ENCODE peak calls at places on chromosomes 11 and 22, in ten cellular contexts. K, J, U, H, T, G, P, E, O and D are unnamed samples.

GRCh38 chr11:102849319-102849718 is 5.9 kb upstream of the MMP3 start:
- DNase-seq in K (no peak), J (no peak), U (no peak), H (no peak), T (peak; percentile 45), G (no peak), P (no peak), E (no peak), O (no peak), D (no peak)

GRCh38 chr11:100151944-100152343 is 535.1 kb upstream of the ARHGAP42 start:
- DNase-seq in K (no peak), J (peak; percentile 25), U (no peak), H (no peak), T (no peak), G (no peak), P (no peak), E (no peak), O (no peak), D (no peak)

GRCh38 chr11:45383229-45383628 is 97.1 kb upstream of the SYT13 start:
- DNase-seq in K (no peak), J (peak; percentile 27), U (no peak), H (no peak), T (no peak), G (no peak), P (no peak), E (no peak), O (no peak), D (no peak)

GRCh38 chr11:63536669-63537292 is at the start of gene PLAAT4:
- DNase-seq in K (no peak), J (peak; percentile 53), U (no peak), H (peak; percentile 63), T (peak; percentile 58), G (no peak), P (no peak), E (peak; percentile 28), O (no peak), D (no peak)

GRCh38 chr11:132101861-132102260 is 731.4 kb downstream of the NTM start:
- DNase-seq in K (no peak), J (no peak), U (no peak), H (no peak), T (peak; percentile 70), G (no peak), P (no peak), E (no peak), O (no peak), D (no peak)

GRCh38 chr11:77381749-77382693 is 80.5 kb upstream of the GDPD4 start:
- DNase-seq in K (no peak), J (no peak), U (no peak), H (no peak), T (peak; percentile 79), G (no peak), P (no peak), E (no peak), O (no peak), D (no peak)

GRCh38 chr22:46454910-46455269 is 82.5 kb downstream of the CELSR1 start:
- DNase-seq in K (peak; percentile 40), J (no peak), U (no peak), H (no peak), T (peak; percentile 10), G (no peak), P (no peak), E (no peak), O (peak; percentile 65), D (no peak)

GRCh38 chr22:22460060-22460459 is 48.5 kb downstream of the ZNF280B start:
- DNase-seq in K (no peak), J (no peak), U (no peak), H (no peak), T (no peak), G (no peak), P (no peak), E (no peak), O (no peak), D (no peak)

GRCh38 chr22:22214819-22215329 is 29.7 kb upstream of the VPREB1 start:
- DNase-seq in K (no peak), J (no peak), U (no peak), H (no peak), T (no peak), G (no peak), P (no peak), E (no peak), O (no peak), D (no peak)

GRCh38 chr11:115886111-115886733 is 382.0 kb upstream of the CADM1 start:
- DNase-seq in K (no peak), J (no peak), U (no peak), H (no peak), T (no peak), G (no peak), P (no peak), E (no peak), O (no peak), D (no peak)
- TF ChIP-seq CTCF in K (no peak), J (no peak), U (no peak), H (no peak), T (no peak), G (no peak), P (no peak), E (no peak), O (no peak), D (no peak)

DNA sequence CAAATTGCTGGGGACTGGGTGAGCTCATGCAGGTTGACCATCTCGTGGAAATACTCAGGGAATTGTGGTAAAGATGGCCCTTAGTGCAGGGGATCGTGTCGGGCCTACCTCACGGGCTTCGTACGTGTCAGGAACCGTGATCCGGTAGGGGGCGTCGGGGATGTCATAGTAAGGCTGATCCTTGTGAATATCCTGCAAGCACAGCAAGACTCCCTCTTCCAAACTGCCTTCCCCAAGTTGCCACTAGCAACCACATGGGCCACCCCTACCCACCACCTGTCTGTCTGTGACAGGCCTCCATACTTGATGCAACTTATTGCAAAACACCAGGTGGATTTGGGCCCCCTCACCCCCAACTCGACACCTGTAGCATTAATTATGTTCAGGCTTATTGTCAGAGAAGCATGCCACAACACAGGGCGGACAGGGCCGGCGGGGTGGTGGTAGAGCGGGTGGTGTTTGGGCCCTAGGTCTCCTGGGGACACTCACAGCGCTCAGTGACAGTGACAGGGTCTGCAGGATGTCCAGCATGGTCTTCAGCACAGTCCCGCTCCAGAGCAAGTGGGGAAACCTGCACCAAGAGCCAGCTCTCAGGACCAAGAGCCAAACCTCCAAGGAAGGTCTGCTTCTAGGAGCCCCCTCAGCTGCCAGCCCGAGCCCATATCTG is 22.6 kb upstream of the SERPIND1 start:
- DNase-seq in K (no peak), J (no peak), U (peak; percentile 57), H (no peak), T (no peak), G (no peak), P (no peak), E (no peak), O (no peak), D (no peak)
- TF ChIP-seq CTCF in K (no peak), J (peak; percentile 34), U (no peak), H (no peak), T (peak; percentile 2), G (no peak), P (no peak), E (no peak), O (no peak), D (no peak)

GRCh38 chr22:24937114-24937513 is 9.4 kb downstream of the LHFPL7 start:
- DNase-seq in K (no peak), J (peak; percentile 44), U (peak; percentile 36), H (no peak), T (no peak), G (no peak), P (no peak), E (no peak), O (no peak), D (peak; percentile 10)
- TF ChIP-seq CTCF in K (peak; percentile 33), J (peak; percentile 65), U (no peak), H (no peak), T (no peak), G (no peak), P (no peak), E (no peak), O (peak; percentile 52), D (peak; percentile 46)

DNA sequence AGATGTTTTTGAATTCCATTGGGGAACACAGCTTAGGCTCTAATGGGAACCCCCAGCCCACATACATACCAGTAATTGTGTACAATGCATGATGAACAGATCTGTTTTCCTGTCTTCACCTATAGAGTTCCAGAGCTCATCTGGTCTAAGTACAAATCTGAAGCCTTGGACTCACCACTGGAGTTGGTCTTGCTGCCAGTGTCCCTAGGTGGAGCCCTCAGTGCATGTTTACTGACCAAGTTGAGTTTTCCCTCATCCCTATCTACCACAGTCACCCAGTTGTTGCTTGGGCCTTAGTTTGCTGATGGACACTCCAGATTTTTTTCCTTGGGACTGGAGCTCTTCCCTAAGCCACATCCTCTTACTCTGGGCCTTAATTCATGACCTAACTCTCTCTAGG is 159.2 kb upstream of the DDI1 start:
- DNase-seq in K (no peak), J (no peak), U (no peak), H (no peak), T (peak; percentile 16), G (no peak), P (no peak), E (no peak), O (no peak), D (no peak)
- TF ChIP-seq CTCF in K (no peak), J (peak; percentile 48), U (no peak), H (peak; percentile 32), T (peak; percentile 36), G (no peak), P (no peak), E (no peak), O (no peak), D (no peak)

GRCh38 chr22:44068422-44069191 is 44.5 kb downstream of the PARVB start:
- DNase-seq in K (no peak), J (no peak), U (peak; percentile 7), H (peak; percentile 75), T (no peak), G (no peak), P (no peak), E (peak; percentile 39), O (no peak), D (no peak)

GRCh38 chr22:44063462-44064371 is 39.6 kb downstream of the PARVB start:
- DNase-seq in K (no peak), J (no peak), U (no peak), H (no peak), T (no peak), G (peak; percentile 77), P (no peak), E (no peak), O (no peak), D (no peak)

GRCh38 chr22:44067901-44068300 is 43.8 kb downstream of the PARVB start:
- DNase-seq in K (no peak), J (no peak), U (peak; percentile 11), H (no peak), T (no peak), G (no peak), P (no peak), E (no peak), O (no peak), D (no peak)

GRCh38 chr22:44070029-44070428 is 45.9 kb downstream of the PARVB start:
- DNase-seq in K (no peak), J (no peak), U (no peak), H (no peak), T (no peak), G (no peak), P (no peak), E (no peak), O (no peak), D (no peak)

DNA sequence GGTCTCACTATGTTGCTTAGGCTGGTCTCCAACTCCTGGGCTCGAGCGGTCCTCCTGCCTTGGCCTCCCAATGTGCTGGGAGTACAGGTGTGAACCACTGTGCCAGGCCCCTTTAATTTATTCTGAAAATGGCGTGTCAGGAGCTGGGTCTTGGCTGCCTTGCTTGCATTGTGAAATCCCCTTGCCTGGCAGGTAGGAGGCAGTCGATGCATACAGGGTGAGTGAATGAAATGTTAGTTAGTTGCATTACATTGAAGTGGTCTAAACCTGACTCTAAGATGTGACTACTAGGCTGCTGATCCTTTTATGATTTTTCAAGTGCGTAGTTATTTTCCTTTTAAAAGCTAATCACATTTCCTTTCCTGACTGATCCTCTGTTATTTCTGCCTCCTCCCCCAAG is 42.9 kb downstream of the PARVB start:
- DNase-seq in K (no peak), J (no peak), U (no peak), H (no peak), T (no peak), G (no peak), P (no peak), E (no peak), O (no peak), D (no peak)
- TF ChIP-seq CTCF in K (no peak), J (no peak), U (no peak), H (no peak), T (no peak), G (no peak), P (no peak), E (no peak), O (peak; percentile 2), D (no peak)